ENCODE peak calls at places on chromosomes 5 and 9, in nine cellular contexts. One of them, this sample, is unnamed.

GRCh38 chr5:5141625-5142527 is 1.7 kb downstream of the ADAMTS16 start:
- DNase-seq in GM12891: no peak
- DNase-seq in endothelial cell of umbilical vein: peak; percentile 45
- DNase-seq in lower leg skin: peak; percentile 41
- DNase-seq in transverse colon: peak; percentile 32
- DNase-seq in vagina: peak; percentile 56
- DNase-seq in heart left ventricle: peak; percentile 48
- DNase-seq in thyroid gland: peak; percentile 63
- DNase-seq in suprapubic skin: no peak
- DNase-seq in this sample: peak; percentile 71

GRCh38 chr5:108765647-108766046 is 17.9 kb downstream of the FER start:
- DNase-seq in suprapubic skin: no peak
- DNase-seq in lower leg skin: no peak
- DNase-seq in vagina: no peak
- DNase-seq in heart left ventricle: no peak
- DNase-seq in thyroid gland: no peak
- DNase-seq in transverse colon: no peak
- DNase-seq in GM12891: no peak
- DNase-seq in endothelial cell of umbilical vein: no peak
- DNase-seq in this sample: no peak

GRCh38 chr9:114153761-114154596 is 1.4 kb upstream of the COL27A1 start:
- DNase-seq in thyroid gland: peak; percentile 50
- DNase-seq in vagina: no peak
- DNase-seq in transverse colon: no peak
- DNase-seq in GM12891: no peak
- DNase-seq in heart left ventricle: no peak
- DNase-seq in suprapubic skin: no peak
- DNase-seq in endothelial cell of umbilical vein: no peak
- DNase-seq in lower leg skin: no peak
- DNase-seq in this sample: no peak

GRCh38 chr5:78594946-78595921 is 53.3 kb downstream of the LHFPL2 start:
- DNase-seq in lower leg skin: peak; percentile 44
- DNase-seq in transverse colon: peak; percentile 49
- DNase-seq in suprapubic skin: no peak
- DNase-seq in endothelial cell of umbilical vein: peak; percentile 97
- DNase-seq in thyroid gland: peak; percentile 76
- DNase-seq in GM12891: no peak
- DNase-seq in heart left ventricle: no peak
- DNase-seq in vagina: no peak
- DNase-seq in this sample: no peak

GRCh38 chr9:32412440-32412839 is 28.0 kb downstream of the ACO1 start:
- DNase-seq in endothelial cell of umbilical vein: no peak
- DNase-seq in heart left ventricle: no peak
- DNase-seq in vagina: no peak
- DNase-seq in transverse colon: no peak
- DNase-seq in thyroid gland: no peak
- DNase-seq in lower leg skin: no peak
- DNase-seq in GM12891: no peak
- DNase-seq in suprapubic skin: no peak
- DNase-seq in this sample: no peak

GRCh38 chr5:55211184-55211874 is 15.8 kb downstream of the MCIDAS start:
- DNase-seq in endothelial cell of umbilical vein: no peak
- DNase-seq in thyroid gland: no peak
- DNase-seq in heart left ventricle: no peak
- DNase-seq in GM12891: no peak
- DNase-seq in lower leg skin: no peak
- DNase-seq in suprapubic skin: no peak
- DNase-seq in transverse colon: no peak
- DNase-seq in vagina: no peak
- DNase-seq in this sample: no peak

GRCh38 chr9:87599901-87600610 is 102.4 kb downstream of the DAPK1 start:
- DNase-seq in lower leg skin: no peak
- DNase-seq in GM12891: no peak
- DNase-seq in transverse colon: no peak
- DNase-seq in vagina: no peak
- DNase-seq in endothelial cell of umbilical vein: peak; percentile 95
- DNase-seq in heart left ventricle: peak; percentile 25
- DNase-seq in suprapubic skin: no peak
- DNase-seq in thyroid gland: no peak
- DNase-seq in this sample: peak; percentile 63

GRCh38 chr9:105976257-105976656 is 281.9 kb downstream of the TMEM38B start:
- DNase-seq in vagina: no peak
- DNase-seq in transverse colon: no peak
- DNase-seq in heart left ventricle: no peak
- DNase-seq in suprapubic skin: no peak
- DNase-seq in endothelial cell of umbilical vein: no peak
- DNase-seq in GM12891: no peak
- DNase-seq in thyroid gland: no peak
- DNase-seq in lower leg skin: no peak
- DNase-seq in this sample: no peak

GRCh38 chr9:130327781-130328348 is 62.3 kb downstream of the HMCN2 start:
- DNase-seq in heart left ventricle: peak; percentile 65
- DNase-seq in vagina: peak; percentile 96
- DNase-seq in endothelial cell of umbilical vein: no peak
- DNase-seq in suprapubic skin: peak; percentile 90
- DNase-seq in GM12891: no peak
- DNase-seq in transverse colon: peak; percentile 47
- DNase-seq in lower leg skin: no peak
- DNase-seq in thyroid gland: no peak
- DNase-seq in this sample: no peak

GRCh38 chr9:22124263-22125011 is 115.3 kb upstream of the CDKN2B start:
- DNase-seq in endothelial cell of umbilical vein: peak; percentile 64
- DNase-seq in thyroid gland: no peak
- DNase-seq in GM12891: no peak
- DNase-seq in suprapubic skin: no peak
- DNase-seq in transverse colon: peak; percentile 35
- DNase-seq in lower leg skin: no peak
- DNase-seq in vagina: no peak
- DNase-seq in heart left ventricle: no peak
- DNase-seq in this sample: no peak

GRCh38 chr9:34588671-34589370 is 703 bp downstream of the CNTFR start:
- DNase-seq in thyroid gland: no peak
- DNase-seq in suprapubic skin: no peak
- DNase-seq in lower leg skin: no peak
- DNase-seq in vagina: no peak
- DNase-seq in GM12891: no peak
- DNase-seq in transverse colon: no peak
- DNase-seq in endothelial cell of umbilical vein: no peak
- DNase-seq in heart left ventricle: no peak
- DNase-seq in this sample: no peak

GRCh38 chr5:15640116-15640515 is 140.1 kb downstream of the FBXL7 start:
- DNase-seq in endothelial cell of umbilical vein: no peak
- DNase-seq in suprapubic skin: no peak
- DNase-seq in heart left ventricle: no peak
- DNase-seq in thyroid gland: no peak
- DNase-seq in GM12891: no peak
- DNase-seq in vagina: no peak
- DNase-seq in transverse colon: no peak
- DNase-seq in lower leg skin: no peak
- DNase-seq in this sample: no peak

GRCh38 chr9:129203556-129203909 is 25.5 kb upstream of the IER5L start:
- DNase-seq in lower leg skin: no peak
- DNase-seq in GM12891: no peak
- DNase-seq in vagina: no peak
- DNase-seq in suprapubic skin: no peak
- DNase-seq in endothelial cell of umbilical vein: no peak
- DNase-seq in heart left ventricle: no peak
- DNase-seq in transverse colon: no peak
- DNase-seq in thyroid gland: no peak
- DNase-seq in this sample: no peak

GRCh38 chr9:129204840-129205239 is 26.8 kb upstream of the IER5L start:
- DNase-seq in GM12891: no peak
- DNase-seq in vagina: no peak
- DNase-seq in suprapubic skin: no peak
- DNase-seq in thyroid gland: no peak
- DNase-seq in heart left ventricle: no peak
- DNase-seq in lower leg skin: no peak
- DNase-seq in transverse colon: no peak
- DNase-seq in endothelial cell of umbilical vein: no peak
- DNase-seq in this sample: no peak

GRCh38 chr9:129201289-129201688 is 23.2 kb upstream of the IER5L start:
- DNase-seq in transverse colon: no peak
- DNase-seq in GM12891: no peak
- DNase-seq in endothelial cell of umbilical vein: no peak
- DNase-seq in suprapubic skin: no peak
- DNase-seq in vagina: no peak
- DNase-seq in heart left ventricle: no peak
- DNase-seq in thyroid gland: no peak
- DNase-seq in lower leg skin: no peak
- DNase-seq in this sample: no peak

GRCh38 chr9:129200255-129200654 is 22.2 kb upstream of the IER5L start:
- DNase-seq in endothelial cell of umbilical vein: no peak
- DNase-seq in GM12891: no peak
- DNase-seq in thyroid gland: no peak
- DNase-seq in vagina: no peak
- DNase-seq in transverse colon: no peak
- DNase-seq in suprapubic skin: no peak
- DNase-seq in lower leg skin: no peak
- DNase-seq in heart left ventricle: no peak
- DNase-seq in this sample: no peak

GRCh38 chr9:129202613-129203555 is 24.8 kb upstream of the IER5L start:
- DNase-seq in heart left ventricle: peak; percentile 89
- DNase-seq in thyroid gland: peak; percentile 81
- DNase-seq in transverse colon: peak; percentile 91
- DNase-seq in lower leg skin: peak; percentile 80
- DNase-seq in endothelial cell of umbilical vein: peak; percentile 72
- DNase-seq in GM12891: peak; percentile 92
- DNase-seq in suprapubic skin: peak; percentile 90
- DNase-seq in vagina: no peak
- DNase-seq in this sample: peak; percentile 92
- TF ChIP-seq POLR2A in heart left ventricle: peak; percentile 58
- TF ChIP-seq POLR2A in thyroid gland: peak; percentile 45
- TF ChIP-seq POLR2A in transverse colon: peak; percentile 40
- TF ChIP-seq POLR2A in lower leg skin: no peak
- TF ChIP-seq POLR2A in endothelial cell of umbilical vein: no peak
- TF ChIP-seq POLR2A in GM12891: no peak
- TF ChIP-seq POLR2A in suprapubic skin: no peak
- TF ChIP-seq POLR2A in vagina: peak; percentile 66
- TF ChIP-seq POLR2A in this sample: no peak

DNA sequence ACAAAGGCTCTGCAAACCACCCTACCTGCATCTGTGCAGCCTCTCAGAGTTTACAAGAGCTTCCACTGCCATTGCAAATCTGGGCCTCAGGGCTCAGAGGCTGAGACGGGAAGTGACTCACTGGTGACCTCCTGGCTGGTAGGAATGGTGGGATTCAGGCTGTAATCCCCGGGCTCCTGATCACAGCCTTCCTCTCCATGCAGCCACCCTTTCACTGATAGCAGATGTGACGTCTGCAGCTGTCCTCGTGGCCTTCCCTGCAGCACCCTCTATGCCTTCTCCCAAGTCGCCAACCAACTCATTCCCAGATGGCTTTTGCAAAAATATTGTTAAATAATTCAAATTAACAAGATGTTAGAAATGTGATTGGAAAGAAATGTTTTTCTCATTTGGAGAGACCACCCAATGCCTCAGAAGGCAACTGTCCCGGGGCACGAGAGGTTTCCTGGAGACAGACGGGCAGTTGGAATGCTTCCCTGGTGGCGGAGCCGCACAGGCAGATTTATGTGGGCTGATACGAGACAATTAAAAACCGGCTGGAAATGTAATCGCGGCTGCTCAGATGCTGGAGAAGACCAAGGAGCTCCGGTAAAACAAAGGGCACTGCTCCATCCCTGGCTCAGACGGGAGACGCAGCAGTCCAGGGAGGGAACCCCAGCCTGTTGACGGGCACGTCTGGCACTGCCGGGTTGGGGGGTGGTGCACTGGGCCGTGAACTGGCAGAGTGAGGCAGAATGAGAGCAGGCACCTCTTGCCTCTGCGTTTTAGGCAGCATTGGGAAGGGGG is 34.4 kb upstream of the SLC25A51 start:
- DNase-seq in lower leg skin: no peak
- DNase-seq in thyroid gland: no peak
- DNase-seq in endothelial cell of umbilical vein: peak; percentile 90
- DNase-seq in vagina: no peak
- DNase-seq in heart left ventricle: peak; percentile 45
- DNase-seq in GM12891: no peak
- DNase-seq in suprapubic skin: no peak
- DNase-seq in transverse colon: no peak
- DNase-seq in this sample: no peak
- TF ChIP-seq POLR2A in lower leg skin: no peak
- TF ChIP-seq POLR2A in thyroid gland: no peak
- TF ChIP-seq POLR2A in endothelial cell of umbilical vein: no peak
- TF ChIP-seq POLR2A in vagina: no peak
- TF ChIP-seq POLR2A in heart left ventricle: no peak
- TF ChIP-seq POLR2A in GM12891: no peak
- TF ChIP-seq POLR2A in suprapubic skin: no peak
- TF ChIP-seq POLR2A in transverse colon: no peak
- TF ChIP-seq POLR2A in this sample: no peak

GRCh38 chr9:123649909-123650308 is 280.0 kb downstream of the DENND1A start:
- DNase-seq in endothelial cell of umbilical vein: no peak
- DNase-seq in transverse colon: no peak
- DNase-seq in heart left ventricle: no peak
- DNase-seq in thyroid gland: no peak
- DNase-seq in suprapubic skin: no peak
- DNase-seq in GM12891: no peak
- DNase-seq in vagina: no peak
- DNase-seq in lower leg skin: no peak
- DNase-seq in this sample: no peak

GRCh38 chr9:123645126-123645525 is 284.8 kb downstream of the DENND1A start:
- DNase-seq in suprapubic skin: no peak
- DNase-seq in vagina: no peak
- DNase-seq in endothelial cell of umbilical vein: no peak
- DNase-seq in transverse colon: no peak
- DNase-seq in GM12891: no peak
- DNase-seq in lower leg skin: no peak
- DNase-seq in thyroid gland: no peak
- DNase-seq in heart left ventricle: no peak
- DNase-seq in this sample: no peak

GRCh38 chr9:123645762-123646161 is 284.2 kb downstream of the DENND1A start:
- DNase-seq in GM12891: no peak
- DNase-seq in suprapubic skin: no peak
- DNase-seq in lower leg skin: no peak
- DNase-seq in heart left ventricle: no peak
- DNase-seq in transverse colon: no peak
- DNase-seq in endothelial cell of umbilical vein: no peak
- DNase-seq in vagina: no peak
- DNase-seq in thyroid gland: no peak
- DNase-seq in this sample: no peak

GRCh38 chr9:123643518-123643917 is 286.4 kb downstream of the DENND1A start:
- DNase-seq in lower leg skin: no peak
- DNase-seq in transverse colon: peak; percentile 85
- DNase-seq in suprapubic skin: no peak
- DNase-seq in heart left ventricle: no peak
- DNase-seq in thyroid gland: peak; percentile 75
- DNase-seq in vagina: no peak
- DNase-seq in endothelial cell of umbilical vein: no peak
- DNase-seq in GM12891: no peak
- DNase-seq in this sample: no peak

GRCh38 chr9:123647145-123647544 is 282.8 kb downstream of the DENND1A start:
- DNase-seq in heart left ventricle: no peak
- DNase-seq in thyroid gland: no peak
- DNase-seq in endothelial cell of umbilical vein: no peak
- DNase-seq in vagina: no peak
- DNase-seq in suprapubic skin: no peak
- DNase-seq in transverse colon: no peak
- DNase-seq in lower leg skin: no peak
- DNase-seq in GM12891: no peak
- DNase-seq in this sample: no peak
- TF ChIP-seq POLR2A in heart left ventricle: no peak
- TF ChIP-seq POLR2A in thyroid gland: no peak
- TF ChIP-seq POLR2A in endothelial cell of umbilical vein: no peak
- TF ChIP-seq POLR2A in vagina: no peak
- TF ChIP-seq POLR2A in suprapubic skin: no peak
- TF ChIP-seq POLR2A in transverse colon: no peak
- TF ChIP-seq POLR2A in lower leg skin: no peak
- TF ChIP-seq POLR2A in GM12891: no peak
- TF ChIP-seq POLR2A in this sample: no peak

GRCh38 chr9:83382421-83382820 is 155.8 kb downstream of the FRMD3 start:
- DNase-seq in thyroid gland: no peak
- DNase-seq in vagina: no peak
- DNase-seq in transverse colon: no peak
- DNase-seq in lower leg skin: no peak
- DNase-seq in heart left ventricle: no peak
- DNase-seq in endothelial cell of umbilical vein: no peak
- DNase-seq in suprapubic skin: no peak
- DNase-seq in GM12891: no peak
- DNase-seq in this sample: no peak
- TF ChIP-seq POLR2A in thyroid gland: no peak
- TF ChIP-seq POLR2A in vagina: no peak
- TF ChIP-seq POLR2A in transverse colon: no peak
- TF ChIP-seq POLR2A in lower leg skin: no peak
- TF ChIP-seq POLR2A in heart left ventricle: no peak
- TF ChIP-seq POLR2A in endothelial cell of umbilical vein: no peak
- TF ChIP-seq POLR2A in suprapubic skin: no peak
- TF ChIP-seq POLR2A in GM12891: no peak
- TF ChIP-seq POLR2A in this sample: no peak